ENCODE peak calls at places on chromosomes 11 and 22, in ten cellular contexts. V is hippocampal formation; B is left ventricle myocardium inferior; I is NCI-H146; X is stimulated activated CD8-positive, alpha-beta memory T cell treated with anti-CD3 and anti-CD28 coated beads, Interleukin-4, amount 100 ng/mL, for 4 hours; W is GM04503; A is mesenteric fat pad; Q is activated naive CD4-positive, alpha-beta T cell treated with anti-CD3 and anti-CD28 coated beads for 36 hours; Z is activated T-cell treated with anti-CD3 and anti-CD28 coated beads for 1 hour; H is GM03348. K is an unnamed sample.

GRCh38 chr11:133038850-133039249 is 493.5 kb downstream of the OPCML start:
- DNase-seq in V (no peak), B (no peak), I (no peak), X (no peak), W (no peak), A (no peak), Q (no peak), Z (no peak), H (peak), K (no peak)

GRCh38 chr11:86668929-86669328 is 3.5 kb downstream of the ME3 start:
- DNase-seq in V (no peak), B (no peak), I (no peak), X (no peak), W (no peak), A (no peak), Q (no peak), Z (no peak), H (no peak), K (no peak)

GRCh38 chr22:22031183-22031560 is 48.6 kb upstream of the TOP3B start:
- DNase-seq in V (no peak), B (no peak), I (no peak), X (no peak), W (no peak), A (no peak), Q (no peak), Z (no peak), H (no peak), K (no peak)

GRCh38 chr22:37000676-37001534 is 18.3 kb downstream of the TST start:
- DNase-seq in V (no peak), B (no peak), I (no peak), X (no peak), W (no peak), A (no peak), Q (no peak), Z (no peak), H (no peak), K (no peak)

GRCh38 chr11:131278472-131278871 is 91.9 kb upstream of the NTM start:
- DNase-seq in V (peak), B (no peak), I (no peak), X (no peak), W (no peak), A (no peak), Q (no peak), Z (no peak), H (no peak), K (no peak)

GRCh38 chr11:76626921-76627391 is 43.6 kb downstream of the LRRC32 start:
- DNase-seq in V (no peak), B (no peak), I (no peak), X (peak), W (no peak), A (peak), Q (peak), Z (no peak), H (peak), K (no peak)

GRCh38 chr11:121929581-121929980 is 186.4 kb downstream of the BLID start:
- DNase-seq in V (peak), B (peak), I (no peak), X (no peak), W (no peak), A (no peak), Q (no peak), Z (no peak), H (peak), K (peak)

GRCh38 chr11:113188433-113188834 is 125.9 kb upstream of the TTC12 start:
- DNase-seq in V (no peak), B (no peak), I (no peak), X (no peak), W (no peak), A (peak), Q (no peak), Z (no peak), H (no peak), K (no peak)

GRCh38 chr22:37674951-37675929 is at the start of gene LGALS1:
- DNase-seq in V (peak), B (peak), I (peak), X (peak), W (peak), A (peak), Q (peak), Z (peak), H (peak), K (peak)

GRCh38 chr11:73275381-73275750 is 3.2 kb downstream of the P2RY6 start:
- DNase-seq in V (no peak), B (no peak), I (no peak), X (no peak), W (no peak), A (no peak), Q (no peak), Z (no peak), H (no peak), K (no peak)

GRCh38 chr11:30107899-30108298 is 91.1 kb upstream of the KCNA4 start:
- DNase-seq in V (no peak), B (no peak), I (no peak), X (no peak), W (peak), A (no peak), Q (no peak), Z (no peak), H (peak), K (no peak)

GRCh38 chr11:37817727-37818270 is 1219.8 kb upstream of the RAG2 start:
- DNase-seq in V (no peak), B (no peak), I (no peak), X (no peak), W (no peak), A (no peak), Q (no peak), Z (no peak), H (no peak), K (no peak)

GRCh38 chr11:77506857-77507256 is 33.0 kb upstream of the PAK1 start:
- DNase-seq in V (no peak), B (no peak), I (peak), X (no peak), W (no peak), A (no peak), Q (no peak), Z (no peak), H (no peak), K (no peak)

GRCh38 chr22:22422629-22423112 is 85.9 kb downstream of the ZNF280B start:
- DNase-seq in V (peak), B (peak), I (peak), X (peak), W (no peak), A (no peak), Q (peak), Z (peak), H (peak), K (peak)

GRCh38 chr22:49671331-49672012 is 156.2 kb downstream of the BRD1 start:
- DNase-seq in V (no peak), B (no peak), I (no peak), X (no peak), W (no peak), A (peak), Q (no peak), Z (no peak), H (no peak), K (no peak)

GRCh38 chr11:130097285-130097684 is 27.6 kb downstream of the APLP2 start:
- DNase-seq in V (no peak), B (no peak), I (no peak), X (no peak), W (no peak), A (no peak), Q (no peak), Z (no peak), H (no peak), K (no peak)

GRCh38 chr11:125141686-125142535 is 22.6 kb upstream of the PKNOX2 start:
- DNase-seq in V (peak), B (peak), I (peak), X (peak), W (no peak), A (no peak), Q (peak), Z (peak), H (peak), K (peak)

GRCh38 chr22:39666926-39667325 is 96.4 kb downstream of the CACNA1I start:
- DNase-seq in V (no peak), B (no peak), I (no peak), X (no peak), W (no peak), A (no peak), Q (no peak), Z (no peak), H (no peak), K (no peak)

GRCh38 chr22:27260087-27260730 is 541.3 kb downstream of the MN1 start:
- DNase-seq in V (no peak), B (no peak), I (no peak), X (no peak), W (no peak), A (no peak), Q (no peak), Z (no peak), H (no peak), K (no peak)

GRCh38 chr11:64297722-64298358 is 2.3 kb upstream of the CATSPERZ start:
- DNase-seq in V (no peak), B (no peak), I (no peak), X (no peak), W (no peak), A (no peak), Q (no peak), Z (no peak), H (no peak), K (no peak)

GRCh38 chr11:9862981-9863380 is 199.1 kb downstream of the SWAP70 start:
- DNase-seq in V (no peak), B (no peak), I (peak), X (no peak), W (no peak), A (no peak), Q (no peak), Z (no peak), H (no peak), K (no peak)

GRCh38 chr22:38415046-38415445 is 40.0 kb downstream of the KCNJ4 start:
- DNase-seq in V (no peak), B (no peak), I (no peak), X (no peak), W (no peak), A (peak), Q (no peak), Z (no peak), H (no peak), K (no peak)

GRCh38 chr11:126720539-126721235 is 279.9 kb downstream of the KIRREL3 start:
- DNase-seq in V (no peak), B (no peak), I (no peak), X (no peak), W (no peak), A (no peak), Q (no peak), Z (no peak), H (peak), K (peak)

GRCh38 chr11:94328587-94329080 is 24.3 kb downstream of the IZUMO1R start:
- DNase-seq in V (no peak), B (no peak), I (no peak), X (no peak), W (no peak), A (no peak), Q (no peak), Z (no peak), H (no peak), K (no peak)

GRCh38 chr11:22192642-22193347 is at the start of gene ANO5:
- DNase-seq in V (peak), B (peak), I (peak), X (no peak), W (no peak), A (peak), Q (no peak), Z (no peak), H (peak), K (peak)

GRCh38 chr11:61754534-61755482 is 2.4 kb downstream of the MYRF start:
- DNase-seq in V (no peak), B (no peak), I (no peak), X (no peak), W (no peak), A (no peak), Q (no peak), Z (no peak), H (no peak), K (no peak)

GRCh38 chr11:128463386-128463829 is 124.0 kb downstream of the ETS1 start:
- DNase-seq in V (no peak), B (no peak), I (no peak), X (no peak), W (no peak), A (no peak), Q (no peak), Z (no peak), H (peak), K (peak)

GRCh38 chr11:74697722-74698121 is 33.5 kb downstream of the CHRDL2 start:
- DNase-seq in V (no peak), B (no peak), I (no peak), X (no peak), W (no peak), A (no peak), Q (no peak), Z (no peak), H (no peak), K (no peak)

GRCh38 chr11:68038226-68038717 is 553 bp upstream of the TCIRG1 start:
- DNase-seq in V (no peak), B (no peak), I (peak), X (no peak), W (no peak), A (no peak), Q (no peak), Z (no peak), H (no peak), K (no peak)

GRCh38 chr22:42419328-42419881 is 12.8 kb downstream of the NFAM1 start:
- DNase-seq in V (no peak), B (no peak), I (no peak), X (no peak), W (no peak), A (no peak), Q (no peak), Z (no peak), H (no peak), K (no peak)

GRCh38 chr11:33147559-33147958 is 13.7 kb downstream of the CSTF3 start:
- DNase-seq in V (no peak), B (no peak), I (peak), X (no peak), W (no peak), A (no peak), Q (no peak), Z (no peak), H (no peak), K (no peak)

GRCh38 chr11:72814831-72815618 is 814 bp downstream of the ATG16L2 start:
- DNase-seq in V (no peak), B (no peak), I (peak), X (no peak), W (no peak), A (no peak), Q (peak), Z (peak), H (peak), K (peak)

GRCh38 chr22:39428597-39429071 is 28.2 kb upstream of the MGAT3 start:
- DNase-seq in V (no peak), B (no peak), I (peak), X (no peak), W (no peak), A (no peak), Q (no peak), Z (no peak), H (no peak), K (no peak)

GRCh38 chr11:117815262-117815803 is 9.2 kb downstream of the FXYD2 start:
- DNase-seq in V (no peak), B (no peak), I (no peak), X (peak), W (no peak), A (no peak), Q (peak), Z (peak), H (no peak), K (no peak)

GRCh38 chr11:64313491-64314145 is 3.7 kb downstream of the TRMT112 start:
- DNase-seq in V (no peak), B (peak), I (no peak), X (no peak), W (no peak), A (no peak), Q (no peak), Z (no peak), H (peak), K (no peak)

GRCh38 chr22:48872271-48873260 is 955.1 kb downstream of the BRD1 start:
- DNase-seq in V (no peak), B (peak), I (no peak), X (no peak), W (no peak), A (peak), Q (no peak), Z (no peak), H (no peak), K (no peak)